ENCODE peak calls at places on chromosomes 5 and 9, in five cellular contexts. One of them, this sample, is unnamed.

GRCh38 chr5:80466669-80467485 is 21.0 kb upstream of the FAM151B start:
- DNase-seq in spleen: no peak
- DNase-seq in body of pancreas: no peak
- DNase-seq in right cardiac atrium: no peak
- DNase-seq in HepG2: peak; percentile 67
- DNase-seq in this sample: no peak

GRCh38 chr9:91334053-91334452 is 27.7 kb downstream of the AUH start:
- DNase-seq in body of pancreas: no peak
- DNase-seq in right cardiac atrium: no peak
- DNase-seq in spleen: no peak
- DNase-seq in HepG2: no peak
- DNase-seq in this sample: no peak

GRCh38 chr9:86942352-86943222 is 4.7 kb downstream of the GAS1 start:
- DNase-seq in spleen: no peak
- DNase-seq in HepG2: no peak
- DNase-seq in right cardiac atrium: no peak
- DNase-seq in body of pancreas: no peak
- DNase-seq in this sample: no peak

GRCh38 chr5:17012289-17012688 is 76.2 kb upstream of the MYO10 start:
- DNase-seq in right cardiac atrium: no peak
- DNase-seq in body of pancreas: no peak
- DNase-seq in spleen: no peak
- DNase-seq in HepG2: no peak
- DNase-seq in this sample: no peak

GRCh38 chr5:143383988-143384387 is 19.5 kb downstream of the NR3C1 start:
- DNase-seq in spleen: no peak
- DNase-seq in right cardiac atrium: no peak
- DNase-seq in HepG2: no peak
- DNase-seq in body of pancreas: no peak
- DNase-seq in this sample: no peak

GRCh38 chr9:81032030-81032572 is 657.2 kb downstream of the TLE1 start:
- DNase-seq in spleen: no peak
- DNase-seq in body of pancreas: peak; percentile 20
- DNase-seq in HepG2: peak; percentile 2
- DNase-seq in right cardiac atrium: peak; percentile 27
- DNase-seq in this sample: no peak

GRCh38 chr5:167244583-167244982 is 1046.9 kb upstream of the WWC1 start:
- DNase-seq in HepG2: no peak
- DNase-seq in right cardiac atrium: no peak
- DNase-seq in body of pancreas: no peak
- DNase-seq in spleen: no peak
- DNase-seq in this sample: no peak

GRCh38 chr9:131323629-131324028 is 34.1 kb downstream of the PLPP7 start:
- DNase-seq in right cardiac atrium: peak; percentile 26
- DNase-seq in HepG2: peak; percentile 54
- DNase-seq in body of pancreas: peak; percentile 64
- DNase-seq in spleen: peak; percentile 40
- DNase-seq in this sample: peak; percentile 30

GRCh38 chr9:5013379-5013778 is 28.3 kb downstream of the JAK2 start:
- DNase-seq in body of pancreas: no peak
- DNase-seq in HepG2: no peak
- DNase-seq in spleen: no peak
- DNase-seq in right cardiac atrium: no peak
- DNase-seq in this sample: no peak

GRCh38 chr5:80098951-80099350 is 63.8 kb downstream of the THBS4 start:
- DNase-seq in HepG2: no peak
- DNase-seq in spleen: no peak
- DNase-seq in right cardiac atrium: no peak
- DNase-seq in body of pancreas: no peak
- DNase-seq in this sample: no peak

GRCh38 chr5:31758803-31759425 is 120.0 kb downstream of the PDZD2 start:
- DNase-seq in body of pancreas: no peak
- DNase-seq in spleen: no peak
- DNase-seq in HepG2: no peak
- DNase-seq in right cardiac atrium: no peak
- DNase-seq in this sample: no peak

GRCh38 chr5:136134653-136135052 is 2.0 kb downstream of the SMAD5 start:
- DNase-seq in body of pancreas: no peak
- DNase-seq in right cardiac atrium: no peak
- DNase-seq in spleen: no peak
- DNase-seq in HepG2: no peak
- DNase-seq in this sample: no peak

GRCh38 chr9:2120926-2121689 is 106.0 kb downstream of the SMARCA2 start:
- DNase-seq in HepG2: no peak
- DNase-seq in body of pancreas: no peak
- DNase-seq in spleen: no peak
- DNase-seq in right cardiac atrium: no peak
- DNase-seq in this sample: no peak

GRCh38 chr5:66527478-66527877 is 68.7 kb upstream of the MAST4 start:
- DNase-seq in HepG2: no peak
- DNase-seq in body of pancreas: no peak
- DNase-seq in right cardiac atrium: no peak
- DNase-seq in spleen: no peak
- DNase-seq in this sample: no peak

GRCh38 chr9:98931990-98932389 is 11.7 kb upstream of the COL15A1 start:
- DNase-seq in HepG2: no peak
- DNase-seq in spleen: no peak
- DNase-seq in body of pancreas: no peak
- DNase-seq in right cardiac atrium: no peak
- DNase-seq in this sample: no peak

GRCh38 chr5:32831630-32832029 is 120.5 kb downstream of the NPR3 start:
- DNase-seq in right cardiac atrium: no peak
- DNase-seq in body of pancreas: no peak
- DNase-seq in HepG2: no peak
- DNase-seq in spleen: no peak
- DNase-seq in this sample: no peak

GRCh38 chr9:121499427-121500164 is at the start of gene GGTA1:
- DNase-seq in spleen: peak; percentile 90
- DNase-seq in right cardiac atrium: peak; percentile 91
- DNase-seq in HepG2: no peak
- DNase-seq in body of pancreas: peak; percentile 35
- DNase-seq in this sample: no peak

GRCh38 chr5:159518361-159518760 is 188.1 kb upstream of the IL12B start:
- DNase-seq in body of pancreas: no peak
- DNase-seq in HepG2: no peak
- DNase-seq in right cardiac atrium: no peak
- DNase-seq in spleen: no peak
- DNase-seq in this sample: no peak

GRCh38 chr9:132942541-132943182 is 1.8 kb downstream of the TSC1 start:
- DNase-seq in HepG2: no peak
- DNase-seq in right cardiac atrium: no peak
- DNase-seq in body of pancreas: no peak
- DNase-seq in spleen: no peak
- DNase-seq in this sample: no peak

DNA sequence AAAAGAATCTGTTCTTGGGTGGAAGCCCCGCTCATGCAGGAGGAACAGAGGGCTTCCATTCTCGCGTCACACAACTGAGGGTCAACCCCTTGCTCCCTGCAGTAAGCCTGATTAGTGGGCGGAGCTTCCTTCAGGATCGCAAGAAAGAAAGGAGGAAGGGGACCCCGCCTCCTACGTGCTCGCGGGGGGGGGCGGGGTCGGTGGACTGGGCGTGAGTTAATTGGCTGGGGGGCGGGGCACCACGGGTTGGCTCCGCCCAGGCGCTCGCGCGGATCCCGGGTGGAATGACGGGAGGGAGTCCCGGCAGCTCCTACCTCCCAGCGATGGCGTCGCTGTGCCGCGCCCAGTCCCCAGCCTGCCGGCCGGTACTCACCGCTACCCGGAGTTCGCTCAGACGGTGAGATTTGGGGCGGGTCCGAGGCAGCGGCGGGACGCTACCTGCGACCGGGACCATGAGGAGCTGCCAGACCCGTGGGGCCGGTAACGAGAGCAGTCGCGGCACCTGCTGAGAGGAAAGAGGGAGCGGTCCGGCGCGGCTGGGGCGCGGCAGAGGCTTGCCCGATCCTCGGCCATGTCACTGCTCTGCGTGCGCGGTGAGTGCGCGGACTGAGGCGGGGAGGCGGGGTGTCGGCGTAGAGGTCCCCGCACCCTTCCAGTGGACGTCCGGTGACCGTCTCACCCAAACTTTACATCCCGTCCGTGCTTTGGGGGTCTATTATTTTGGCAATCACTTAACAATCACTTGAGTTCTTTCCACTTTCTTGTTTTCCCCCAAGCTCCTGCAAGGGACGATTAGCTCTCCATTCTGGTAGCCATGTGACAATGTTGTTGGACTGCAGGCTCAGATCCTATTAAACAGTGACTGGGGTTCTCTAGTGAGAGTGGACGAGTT is at the start of gene UNC13B:
- DNase-seq in spleen: peak; percentile 94
- DNase-seq in HepG2: peak; percentile 93
- DNase-seq in right cardiac atrium: peak; percentile 98
- DNase-seq in body of pancreas: peak; percentile 98
- DNase-seq in this sample: peak; percentile 95
- H3K4me3 ChIP-seq in spleen: peak within 1 kb of the TSS; percentile 77
- H3K4me3 ChIP-seq in HepG2: peak within 1 kb of the TSS; percentile 98
- H3K4me3 ChIP-seq in right cardiac atrium: peak within 1 kb of the TSS; percentile 58
- H3K4me3 ChIP-seq in body of pancreas: peak within 1 kb of the TSS; percentile 54
- H3K4me3 ChIP-seq in this sample: peak within 1 kb of the TSS; percentile 78

GRCh38 chr5:1316941-1317340 is 22.1 kb upstream of the TERT start:
- DNase-seq in right cardiac atrium: no peak
- DNase-seq in HepG2: no peak
- DNase-seq in body of pancreas: no peak
- DNase-seq in spleen: peak; percentile 48
- DNase-seq in this sample: peak; percentile 19
- H3K4me1 ChIP-seq in right cardiac atrium: no peaks in the 10 kb centered on the region
- H3K4me1 ChIP-seq in HepG2: peaks cover 20% of the 10 kb centered on the region
- H3K4me1 ChIP-seq in body of pancreas: peaks cover 21% of the 10 kb centered on the region
- H3K4me1 ChIP-seq in spleen: peaks cover 20% of the 10 kb centered on the region
- H3K4me1 ChIP-seq in this sample: peaks cover 25% of the 10 kb centered on the region

DNA sequence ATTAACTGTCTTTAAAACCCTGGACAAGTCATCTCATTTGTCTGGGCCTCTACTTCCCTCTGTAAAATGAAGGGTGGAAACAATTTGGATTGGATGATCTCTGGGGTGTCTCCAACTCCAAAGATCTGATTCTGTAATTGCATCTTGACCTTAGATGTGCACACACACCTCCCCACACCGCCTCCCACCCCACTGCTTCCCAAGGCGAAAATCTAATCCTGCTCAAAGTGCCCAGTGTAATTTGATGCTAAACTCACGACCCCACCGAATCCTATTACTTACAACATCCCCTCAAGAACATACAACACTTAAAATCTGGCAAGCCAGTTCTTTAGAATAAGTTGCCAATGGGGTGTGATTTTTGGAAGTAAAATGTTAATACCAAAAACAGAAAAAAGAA is 1.3 kb upstream of the SGCD start:
- DNase-seq in right cardiac atrium: no peak
- DNase-seq in spleen: no peak
- DNase-seq in body of pancreas: no peak
- DNase-seq in HepG2: no peak
- DNase-seq in this sample: no peak
- H3K4me3 ChIP-seq in right cardiac atrium: no peak overlapping the region
- H3K4me3 ChIP-seq in spleen: no peak overlapping the region
- H3K4me3 ChIP-seq in body of pancreas: no peak overlapping the region
- H3K4me3 ChIP-seq in HepG2: no peak overlapping the region
- H3K4me3 ChIP-seq in this sample: no peak overlapping the region

DNA sequence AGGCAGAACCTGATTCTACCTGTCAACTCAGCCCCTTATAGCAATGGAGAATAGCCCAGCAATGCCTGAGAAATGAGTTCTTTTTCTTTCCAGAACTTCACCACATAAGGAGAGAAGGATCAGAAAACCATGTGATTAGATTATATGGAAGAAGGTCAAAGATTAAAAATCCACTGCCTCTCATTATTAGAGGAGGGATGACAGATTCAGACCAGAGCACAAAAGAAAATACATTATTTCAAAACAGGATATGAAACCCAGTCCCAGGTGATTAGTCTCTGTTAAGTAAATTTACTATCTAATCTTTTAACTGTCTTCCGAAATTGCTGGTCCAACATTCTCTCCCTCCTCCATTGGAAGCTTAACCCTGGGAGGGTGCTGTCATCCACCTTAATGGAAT is 322.4 kb downstream of the SLIT3 start:
- DNase-seq in spleen: no peak
- DNase-seq in body of pancreas: no peak
- DNase-seq in HepG2: no peak
- DNase-seq in right cardiac atrium: no peak
- DNase-seq in this sample: no peak
- H3K4me1 ChIP-seq in spleen: no peaks in the 10 kb centered on the region
- H3K4me1 ChIP-seq in body of pancreas: peaks cover 14% of the 10 kb centered on the region
- H3K4me1 ChIP-seq in HepG2: no peaks in the 10 kb centered on the region
- H3K4me1 ChIP-seq in right cardiac atrium: peaks cover 2% of the 10 kb centered on the region
- H3K4me1 ChIP-seq in this sample: peaks cover 6% of the 10 kb centered on the region

GRCh38 chr5:75465480-75465879 is 45.9 kb downstream of the CERT1 start:
- DNase-seq in spleen: no peak
- DNase-seq in body of pancreas: no peak
- DNase-seq in right cardiac atrium: no peak
- DNase-seq in HepG2: no peak
- DNase-seq in this sample: no peak
- H3K4me3 ChIP-seq in spleen: no peak overlapping the region
- H3K4me3 ChIP-seq in body of pancreas: no peak overlapping the region
- H3K4me3 ChIP-seq in right cardiac atrium: no peak overlapping the region
- H3K4me3 ChIP-seq in HepG2: no peak overlapping the region
- H3K4me3 ChIP-seq in this sample: no peak overlapping the region

DNA sequence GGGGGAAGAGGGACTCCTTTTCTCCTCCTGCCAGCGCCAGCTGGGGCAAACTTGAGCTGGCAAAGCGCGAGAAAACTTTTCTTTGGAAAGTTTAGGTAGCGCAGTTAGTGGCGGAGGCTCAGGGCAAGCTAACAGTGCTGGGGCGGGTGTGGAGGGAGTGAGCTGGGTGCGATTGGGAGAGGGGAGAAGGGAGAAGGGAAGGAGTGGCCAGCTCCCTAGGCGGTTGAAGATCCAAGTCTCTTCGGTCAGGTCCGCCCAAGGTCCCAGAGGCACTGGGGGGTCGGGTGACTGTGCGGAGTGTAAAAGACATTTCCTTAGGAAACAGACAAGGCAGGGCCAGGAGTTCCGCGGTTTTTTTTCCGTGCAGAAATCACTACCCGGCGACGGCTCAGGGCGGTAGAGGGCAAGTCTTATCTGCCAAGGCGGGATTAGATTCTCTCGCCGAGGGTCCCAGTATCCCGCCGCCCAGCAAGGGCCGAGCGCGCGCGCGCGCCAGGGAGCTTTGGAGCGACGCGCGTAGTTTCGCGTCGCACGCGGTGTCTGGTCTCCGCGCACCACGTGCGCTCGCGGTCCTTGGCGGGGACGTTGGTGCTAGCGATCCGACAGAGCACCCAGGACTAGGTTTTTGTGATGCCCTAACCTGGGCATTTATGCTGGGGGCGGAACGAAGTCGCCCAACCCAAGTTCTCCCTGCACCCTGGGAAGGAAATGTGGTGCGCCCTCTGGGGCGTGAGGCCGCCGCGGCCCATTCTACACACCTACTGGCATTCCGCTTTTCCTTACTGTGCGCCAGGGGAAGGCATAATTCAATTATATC is 33.7 kb upstream of the NFIB start:
- DNase-seq in right cardiac atrium: peak; percentile 85
- DNase-seq in body of pancreas: peak; percentile 41
- DNase-seq in HepG2: no peak
- DNase-seq in spleen: no peak
- DNase-seq in this sample: no peak
- H3K4me1 ChIP-seq in right cardiac atrium: peaks cover 10% of the 10 kb centered on the region
- H3K4me1 ChIP-seq in body of pancreas: peaks cover 47% of the 10 kb centered on the region
- H3K4me1 ChIP-seq in HepG2: peaks cover 19% of the 10 kb centered on the region
- H3K4me1 ChIP-seq in spleen: peaks cover 3% of the 10 kb centered on the region
- H3K4me1 ChIP-seq in this sample: no peaks in the 10 kb centered on the region

This sample was measured in Caco-2.